ENCODE peak calls at places on chromosomes 7 and 10, in seven cellular contexts. F is left lung; T is activated gamma-delta T cell; Z is DMS 273 treated with DMSO at 0.1 percent for 48 hours; U is activated T-cell treated with anti-CD3 and anti-CD28 coated beads, Interleukin-2, amount 50 U/mL, for 1 hour; E is ELR; L is retina. Q is an unnamed sample.

GRCh38 chr10:4533626-4534025 is 292.4 kb upstream of the AKR1E2 start:
- DNase-seq in F (no peak), T (no peak), Z (peak), U (no peak), E (no peak), L (no peak), Q (peak)

GRCh38 chr10:91702586-91703088 is 69.8 kb upstream of the PPP1R3C start:
- DNase-seq in F (no peak), T (no peak), Z (no peak), U (no peak), E (no peak), L (no peak), Q (no peak)

GRCh38 chr10:108303149-108303548 is 1138.6 kb upstream of the SORCS1 start:
- DNase-seq in F (no peak), T (no peak), Z (no peak), U (no peak), E (peak), L (no peak), Q (no peak)

GRCh38 chr10:101397140-101397539 is 43.2 kb downstream of the BTRC start:
- DNase-seq in F (no peak), T (no peak), Z (no peak), U (no peak), E (peak), L (peak), Q (peak)

GRCh38 chr10:30502266-30503058 is 68.5 kb downstream of the MAP3K8 start:
- DNase-seq in F (no peak), T (no peak), Z (no peak), U (no peak), E (peak), L (no peak), Q (peak)

GRCh38 chr7:134792968-134793367 is 13.5 kb downstream of the CALD1 start:
- DNase-seq in F (no peak), T (no peak), Z (no peak), U (no peak), E (peak), L (no peak), Q (peak)

GRCh38 chr10:810351-810846 is 120.9 kb upstream of the DIP2C start:
- DNase-seq in F (no peak), T (no peak), Z (no peak), U (no peak), E (peak), L (no peak), Q (peak)

GRCh38 chr7:22001345-22002004 is 55.8 kb upstream of the CDCA7L start:
- DNase-seq in F (no peak), T (no peak), Z (peak), U (no peak), E (peak), L (peak), Q (peak)

GRCh38 chr7:36589391-36589790 is 134.9 kb downstream of the AOAH start:
- DNase-seq in F (no peak), T (no peak), Z (no peak), U (no peak), E (no peak), L (no peak), Q (no peak)

GRCh38 chr10:819326-819725 is 112.2 kb downstream of the LARP4B start:
- DNase-seq in F (no peak), T (no peak), Z (no peak), U (no peak), E (peak), L (no peak), Q (peak)

Q was measured in amniotic epithelial cell.